ENCODE peak calls at places on chromosomes 13 and 19, in six cellular contexts. R is BE2C; A is GOT3; Y is fibroblast of the aortic adventitia; W is stimulated activated CD4-positive, alpha-beta T cell treated with anti-CD3 and anti-CD28 coated beads, Interleukin-12 subunit alpha, Interleukin-12 subunit beta, amount 100 ng/mL, for 24 hours; Q is germinal center. K is an unnamed sample.

GRCh38 chr19:51783373-51783772 is 11.6 kb upstream of the FPR3 start:
- DNase-seq in R (no peak), A (no peak), Y (peak; percentile 30), W (no peak), Q (no peak), K (peak; percentile 38)

GRCh38 chr19:13727798-13728197 is 36.5 kb upstream of the MRI1 start:
- DNase-seq in R (no peak), A (no peak), Y (peak; percentile 90), W (no peak), Q (no peak), K (peak; percentile 83)

GRCh38 chr19:23999821-24000610 is 85.3 kb downstream of the ZNF726 start:
- DNase-seq in R (no peak), A (no peak), Y (no peak), W (no peak), Q (no peak), K (no peak)

GRCh38 chr13:19910336-19911072 is 47.1 kb upstream of the ZMYM5 start:
- DNase-seq in R (no peak), A (no peak), Y (peak; percentile 5), W (no peak), Q (no peak), K (peak; percentile 42)

GRCh38 chr13:98565726-98566577 is 11.0 kb downstream of the STK24 start:
- DNase-seq in R (no peak), A (no peak), Y (peak; percentile 43), W (no peak), Q (no peak), K (no peak)

GRCh38 chr19:42253245-42254082 is 1.5 kb downstream of the ERF start:
- DNase-seq in R (peak; percentile 66), A (no peak), Y (no peak), W (peak; percentile 67), Q (peak; percentile 66), K (peak; percentile 38)

GRCh38 chr13:111862836-111863815 is 203.8 kb upstream of the SOX1 start:
- DNase-seq in R (no peak), A (no peak), Y (no peak), W (no peak), Q (no peak), K (no peak)

GRCh38 chr13:62613819-62614218 is 1198.2 kb upstream of the PCDH20 start:
- DNase-seq in R (no peak), A (no peak), Y (no peak), W (no peak), Q (no peak), K (no peak)

GRCh38 chr13:91722267-91722884 is 324.0 kb downstream of the GPC5 start:
- DNase-seq in R (peak; percentile 9), A (no peak), Y (peak; percentile 32), W (no peak), Q (peak; percentile 11), K (peak; percentile 17)

GRCh38 chr19:51749979-51750378 is 1.7 kb downstream of the FPR1 start:
- DNase-seq in R (no peak), A (no peak), Y (no peak), W (no peak), Q (no peak), K (peak; percentile 64)

GRCh38 chr19:32687681-32688080 is 3.9 kb upstream of the NUDT19 start:
- DNase-seq in R (no peak), A (no peak), Y (no peak), W (no peak), Q (no peak), K (no peak)

GRCh38 chr19:2150794-2151338 is 500 bp downstream of the AP3D1 start:
- DNase-seq in R (no peak), A (no peak), Y (peak; percentile 10), W (no peak), Q (no peak), K (no peak)

GRCh38 chr13:24528816-24529398 is 16.3 kb upstream of the PARP4 start:
- DNase-seq in R (no peak), A (no peak), Y (no peak), W (no peak), Q (no peak), K (no peak)

GRCh38 chr13:71754407-71754974 is 112.5 kb downstream of the DACH1 start:
- DNase-seq in R (no peak), A (no peak), Y (no peak), W (no peak), Q (no peak), K (no peak)

GRCh38 chr13:37602743-37603381 is 4.3 kb upstream of the POSTN start:
- DNase-seq in R (no peak), A (no peak), Y (peak; percentile 67), W (no peak), Q (no peak), K (peak; percentile 60)

GRCh38 chr13:93903909-93904308 is 575.6 kb downstream of the DCT start:
- DNase-seq in R (no peak), A (no peak), Y (no peak), W (no peak), Q (no peak), K (no peak)

GRCh38 chr13:113452942-113453901 is at the start of gene ADPRHL1:
- DNase-seq in R (peak; percentile 57), A (no peak), Y (no peak), W (no peak), Q (no peak), K (no peak)

GRCh38 chr19:8638078-8638619 is 7.7 kb downstream of the NFILZ start:
- DNase-seq in R (no peak), A (no peak), Y (peak; percentile 21), W (no peak), Q (no peak), K (no peak)

GRCh38 chr13:83298636-83299035 is 583.6 kb downstream of the SLITRK1 start:
- DNase-seq in R (no peak), A (no peak), Y (no peak), W (no peak), Q (no peak), K (peak; percentile 14)

GRCh38 chr19:40802300-40803169 is 3.5 kb downstream of the EGLN2 start:
- DNase-seq in R (peak; percentile 65), A (no peak), Y (peak; percentile 46), W (no peak), Q (no peak), K (no peak)